ENCODE peak calls at places on chromosome X, in nine cellular contexts. H is ovary, Y is fibroblast of lung, C is esophagus squamous epithelium, E is sigmoid colon, Z is AG09309, Q is tibial artery, V is suprapubic skin, R is tibial nerve. D is an unnamed sample.

GRCh38 chrX:123185714-123186113 is 1.6 kb downstream of the GRIA3 start:
- DNase-seq in R (no peak), Q (no peak), H (no peak), E (no peak), Z (no peak), V (no peak), C (no peak), Y (no peak), D (no peak)

GRCh38 chrX:135973025-135973547 is 702 bp downstream of the MMGT1 start:
- DNase-seq in R (no peak), Z (no peak), E (no peak), Q (peak; percentile 22), H (no peak), V (no peak), Y (peak; percentile 31), C (no peak), D (no peak)

GRCh38 chrX:155056877-155057792 is 13.8 kb downstream of the CMC4 start:
- DNase-seq in C (no peak), V (no peak), Q (peak; percentile 53), Y (peak; percentile 76), H (peak; percentile 75), R (peak; percentile 37), E (peak; percentile 81), Z (peak; percentile 7), D (no peak)

GRCh38 chrX:155880586-155881157 is 473 bp upstream of the VAMP7 start:
- DNase-seq in R (no peak), C (no peak), Z (no peak), V (no peak), H (no peak), Q (no peak), E (no peak), Y (peak; percentile 5), D (no peak)

GRCh38 chrX:105837227-105837626 is 14.9 kb downstream of the NRK start:
- DNase-seq in C (no peak), E (peak; percentile 86), Z (no peak), V (no peak), H (peak; percentile 77), Q (peak; percentile 83), Y (peak; percentile 95), R (peak; percentile 30), D (peak; percentile 51)

GRCh38 chrX:39613508-39613921 is 484.2 kb downstream of the BCOR start:
- DNase-seq in Y (no peak), E (no peak), Q (no peak), V (no peak), H (peak; percentile 75), C (no peak), Z (no peak), R (no peak), D (no peak)

GRCh38 chrX:53256446-53257041 is 24.8 kb downstream of the IQSEC2 start:
- DNase-seq in Z (no peak), H (no peak), Q (no peak), E (peak; percentile 50), Y (no peak), R (no peak), C (no peak), V (no peak), D (no peak)

GRCh38 chrX:135384161-135384836 is 37.4 kb upstream of the SMIM10L2A start:
- DNase-seq in Q (no peak), H (no peak), Z (no peak), V (no peak), Y (no peak), C (no peak), E (no peak), R (no peak), D (no peak)

GRCh38 chrX:46957299-46957698 is 45.1 kb downstream of the JADE3 start:
- DNase-seq in V (no peak), Y (no peak), Z (no peak), E (no peak), R (no peak), H (no peak), C (no peak), Q (no peak), D (no peak)

GRCh38 chrX:79259073-79259689 is 108.0 kb downstream of the ITM2A start:
- DNase-seq in R (no peak), H (no peak), Y (no peak), Z (no peak), V (no peak), E (no peak), Q (no peak), C (no peak), D (no peak)

GRCh38 chrX:117305168-117305766 is 811.3 kb downstream of the KLHL13 start:
- DNase-seq in Z (no peak), R (no peak), E (peak; percentile 30), Q (no peak), Y (no peak), V (no peak), C (no peak), H (no peak), D (no peak)

GRCh38 chrX:105191878-105192277 is 28.6 kb downstream of the TEX13A start:
- DNase-seq in C (no peak), V (no peak), H (no peak), E (no peak), Q (no peak), Z (no peak), R (no peak), Y (no peak), D (no peak)

GRCh38 chrX:30653415-30654131 is at the start of gene GK:
- DNase-seq in Y (peak; percentile 23), Z (no peak), E (peak; percentile 64), Q (no peak), V (no peak), C (no peak), H (no peak), R (no peak), D (no peak)

GRCh38 chrX:22033818-22034217 is 1.7 kb downstream of the PHEX start:
- DNase-seq in E (no peak), Z (no peak), R (no peak), Y (no peak), V (no peak), C (no peak), H (no peak), Q (no peak), D (no peak)

GRCh38 chrX:55488559-55489314 is 911 bp downstream of the USP51 start:
- DNase-seq in Y (peak; percentile 74), C (peak; percentile 1), Q (peak; percentile 59), Z (no peak), H (peak; percentile 83), R (peak; percentile 52), E (peak; percentile 85), V (peak; percentile 80), D (no peak)

GRCh38 chrX:55486736-55487135 is 2.9 kb downstream of the USP51 start:
- DNase-seq in C (no peak), E (peak; percentile 34), H (no peak), Q (peak; percentile 12), V (no peak), R (no peak), Y (no peak), Z (no peak), D (no peak)

GRCh38 chrX:55488268-55488558 is 1.4 kb downstream of the USP51 start:
- DNase-seq in Z (no peak), E (no peak), R (no peak), V (no peak), C (no peak), Q (no peak), H (no peak), Y (no peak), D (no peak)

GRCh38 chrX:55484948-55485347 is 4.7 kb downstream of the USP51 start:
- DNase-seq in V (no peak), Y (no peak), R (no peak), Q (no peak), C (no peak), H (no peak), Z (no peak), E (no peak), D (no peak)

GRCh38 chrX:55487143-55487542 is 2.5 kb downstream of the USP51 start:
- DNase-seq in Z (no peak), E (no peak), H (no peak), Q (peak; percentile 9), Y (no peak), R (no peak), V (no peak), C (no peak), D (no peak)
- H3K4me3 ChIP-seq in Z (no peak overlapping the region), E (no peak overlapping the region), H (no peak overlapping the region), Q (no peak overlapping the region), Y (no peak overlapping the region), R (no peak overlapping the region), V (no peak overlapping the region), C (no peak overlapping the region), D (no peak overlapping the region)

GRCh38 chrX:11672213-11672612 is 6.5 kb upstream of the ARHGAP6 start:
- DNase-seq in Z (no peak), H (no peak), C (no peak), E (no peak), Q (no peak), V (no peak), R (no peak), Y (no peak), D (no peak)

GRCh38 chrX:11683057-11683456 is 17.3 kb upstream of the ARHGAP6 start:
- DNase-seq in H (no peak), Z (no peak), E (no peak), Q (no peak), Y (no peak), C (no peak), R (no peak), V (no peak), D (no peak)

GRCh38 chrX:11678174-11678573 is 12.5 kb upstream of the ARHGAP6 start:
- DNase-seq in C (no peak), Q (no peak), Y (peak; percentile 39), R (no peak), H (no peak), Z (no peak), E (no peak), V (no peak), D (no peak)
- TF ChIP-seq CTCF in C (no peak), Q (peak; percentile 11), Y (peak; percentile 43), R (no peak), H (no peak), Z (peak; percentile 28), E (peak; percentile 19), V (no peak), D (peak; percentile 24)

DNA sequence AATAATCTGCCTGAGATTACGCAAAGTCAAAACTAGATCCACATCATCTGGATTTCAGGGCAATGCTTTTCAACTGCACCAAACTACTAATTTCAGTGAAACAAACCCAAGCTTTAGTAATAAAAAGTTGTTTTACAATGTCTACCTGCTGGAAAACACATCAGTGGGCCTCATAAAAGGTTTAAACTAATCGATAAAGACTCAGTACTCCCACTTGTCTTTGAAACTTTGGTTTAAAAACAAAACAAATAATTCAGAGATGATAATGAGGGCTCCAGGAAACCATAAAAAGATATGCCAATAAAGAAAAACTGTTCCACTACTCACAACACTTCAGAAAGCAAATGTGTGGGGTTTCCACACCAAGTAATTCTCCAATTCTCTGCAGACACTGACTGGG is 10.2 kb downstream of the PSMD10 start:
- DNase-seq in E (no peak), V (no peak), H (no peak), Z (no peak), R (no peak), C (no peak), Y (no peak), Q (no peak), D (no peak)
- H3K4me3 ChIP-seq in E (no peak overlapping the region), V (no peak overlapping the region), H (no peak overlapping the region), Z (no peak overlapping the region), R (no peak overlapping the region), C (no peak overlapping the region), Y (no peak overlapping the region), Q (no peak overlapping the region), D (no peak overlapping the region)

DNA sequence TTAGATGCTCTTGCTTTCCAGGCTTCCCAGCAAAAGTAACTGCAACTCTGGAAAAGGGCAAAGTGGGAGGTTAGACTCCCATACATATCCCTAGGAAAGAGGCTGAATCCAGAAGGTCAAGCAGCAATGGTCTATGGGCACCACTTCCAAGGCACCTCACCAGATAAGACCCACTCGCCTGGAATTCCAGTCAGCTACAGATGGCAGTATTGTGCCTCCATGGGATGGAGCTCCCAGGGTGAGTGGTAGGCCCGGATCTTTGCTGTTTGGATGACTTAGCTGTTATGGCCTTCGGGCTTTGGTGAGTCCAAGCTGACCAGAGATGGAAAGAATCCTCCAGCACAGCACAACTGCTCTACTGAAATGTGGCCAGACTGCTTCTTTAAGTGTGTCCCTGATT is 688.0 kb downstream of the PCDH19 start:
- DNase-seq in V (no peak), H (no peak), Y (no peak), R (no peak), E (no peak), Z (no peak), C (no peak), Q (no peak), D (no peak)
- TF ChIP-seq CTCF in V (no peak), H (no peak), Y (no peak), R (no peak), E (no peak), Z (no peak), C (no peak), Q (no peak), D (no peak)

D was measured in AG04449.